ENCODE peak calls at places on chromosomes 5 and 9, in six cellular contexts. G is SK-N-SH, M is HCT116, E is neural progenitor cell, K is endodermal cell, U is mammary epithelial cell. P is an unnamed sample.

GRCh38 chr9:92191801-92192200 is 76.6 kb upstream of the SPTLC1 start:
- DNase-seq in K (no peak), M (no peak), G (peak; percentile 47), E (no peak), U (peak; percentile 23), P (no peak)

GRCh38 chr9:35972093-35972492 is 14.1 kb upstream of the OR2S2 start:
- DNase-seq in U (no peak), G (no peak), M (no peak), K (peak; percentile 88), E (peak; percentile 58), P (no peak)

GRCh38 chr5:93428868-93429267 is 152.2 kb downstream of the NR2F1-AS1 start:
- DNase-seq in U (peak; percentile 26), M (no peak), E (no peak), G (no peak), K (no peak), P (no peak)

GRCh38 chr5:169826618-169827017 is 153.7 kb downstream of the INSYN2B start:
- DNase-seq in E (no peak), U (no peak), G (no peak), M (no peak), K (peak; percentile 64), P (no peak)

GRCh38 chr5:138448070-138448469 is 9.2 kb downstream of the REEP2 start:
- DNase-seq in K (no peak), U (no peak), E (no peak), G (no peak), M (no peak), P (no peak)

GRCh38 chr5:160837749-160838593 is 14.0 kb downstream of the ATP10B start:
- DNase-seq in K (no peak), E (no peak), U (peak; percentile 92), M (no peak), G (no peak), P (no peak)

GRCh38 chr5:6712136-6712581 is 1.1 kb upstream of the TENT4A start:
- DNase-seq in G (peak; percentile 66), E (peak; percentile 75), K (peak; percentile 80), M (no peak), U (peak; percentile 51), P (peak; percentile 86)

GRCh38 chr9:104075801-104076753 is 18.0 kb upstream of the SMC2 start:
- DNase-seq in U (peak; percentile 91), K (no peak), M (no peak), E (no peak), G (no peak), P (no peak)

GRCh38 chr5:37501152-37501551 is 122.0 kb downstream of the WDR70 start:
- DNase-seq in M (no peak), G (no peak), E (no peak), K (no peak), U (no peak), P (no peak)

GRCh38 chr9:89449261-89449671 is 48.6 kb downstream of the SEMA4D start:
- DNase-seq in E (no peak), U (no peak), M (no peak), G (no peak), K (no peak), P (peak; percentile 59)

GRCh38 chr5:100647461-100648230 is 112.5 kb downstream of the FAM174A start:
- DNase-seq in G (no peak), K (no peak), E (peak; percentile 46), M (no peak), U (peak; percentile 39), P (peak; percentile 91)

DNA sequence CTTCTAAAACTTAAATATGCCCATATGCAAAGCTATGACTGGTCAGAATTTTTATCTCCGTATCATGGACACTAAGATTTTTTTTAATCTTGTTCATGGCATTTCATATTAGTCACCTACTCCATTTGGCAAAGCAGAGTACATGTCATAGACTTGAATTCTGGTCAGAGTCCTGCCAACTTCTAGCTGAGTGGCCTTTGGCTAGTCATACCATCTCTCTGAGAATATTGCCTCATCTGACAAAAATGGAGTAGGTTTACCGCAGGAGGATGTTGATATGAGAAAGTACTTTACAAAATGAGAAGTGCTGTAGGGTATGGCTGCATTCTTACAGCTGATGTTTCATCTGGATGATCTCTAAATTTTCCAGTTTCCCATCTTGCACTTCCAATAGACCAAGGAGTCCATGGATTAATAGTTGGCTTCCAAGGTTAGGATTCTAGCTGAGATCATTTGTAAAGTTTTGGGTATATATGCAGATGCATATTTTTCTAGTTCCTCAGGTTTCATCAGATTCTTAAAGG is 150.8 kb upstream of the NR3C1 start:
- DNase-seq in K (no peak), G (no peak), U (peak; percentile 97), E (no peak), M (no peak), P (no peak)
- H3K9ac ChIP-seq in K (no peak overlapping the region), G (peak overlapping the region; percentile 38), U (no peak overlapping the region), E (no peak overlapping the region), M (no peak overlapping the region), P (no peak overlapping the region)

GRCh38 chr9:21835111-21835510 is 32.7 kb downstream of the MTAP start:
- DNase-seq in U (no peak), G (no peak), E (no peak), M (no peak), K (no peak), P (no peak)
- H3K36me3 ChIP-seq in U (peaks cover 35% of the 10 kb centered on the region), G (peaks cover 59% of the 10 kb centered on the region), E (peaks cover 10% of the 10 kb centered on the region), M (peaks cover 84% of the 10 kb centered on the region), K (peaks cover 99% of the 10 kb centered on the region), P (peaks cover 19% of the 10 kb centered on the region)

GRCh38 chr5:77077821-77078176 is 9.3 kb downstream of the ZBED3 start:
- DNase-seq in K (no peak), E (no peak), G (no peak), U (no peak), M (no peak), P (no peak)
- H3K27ac ChIP-seq in K (no peak overlapping the region), E (no peak overlapping the region), G (no peak overlapping the region), U (no peak overlapping the region), M (no peak overlapping the region), P (no peak overlapping the region)

GRCh38 chr5:14213253-14213652 is 70.1 kb downstream of the TRIO start:
- DNase-seq in U (no peak), K (no peak), M (no peak), E (no peak), G (no peak), P (no peak)
- H3K9ac ChIP-seq in U (no peak overlapping the region), K (no peak overlapping the region), M (no peak overlapping the region), E (no peak overlapping the region), G (no peak overlapping the region), P (no peak overlapping the region)

DNA sequence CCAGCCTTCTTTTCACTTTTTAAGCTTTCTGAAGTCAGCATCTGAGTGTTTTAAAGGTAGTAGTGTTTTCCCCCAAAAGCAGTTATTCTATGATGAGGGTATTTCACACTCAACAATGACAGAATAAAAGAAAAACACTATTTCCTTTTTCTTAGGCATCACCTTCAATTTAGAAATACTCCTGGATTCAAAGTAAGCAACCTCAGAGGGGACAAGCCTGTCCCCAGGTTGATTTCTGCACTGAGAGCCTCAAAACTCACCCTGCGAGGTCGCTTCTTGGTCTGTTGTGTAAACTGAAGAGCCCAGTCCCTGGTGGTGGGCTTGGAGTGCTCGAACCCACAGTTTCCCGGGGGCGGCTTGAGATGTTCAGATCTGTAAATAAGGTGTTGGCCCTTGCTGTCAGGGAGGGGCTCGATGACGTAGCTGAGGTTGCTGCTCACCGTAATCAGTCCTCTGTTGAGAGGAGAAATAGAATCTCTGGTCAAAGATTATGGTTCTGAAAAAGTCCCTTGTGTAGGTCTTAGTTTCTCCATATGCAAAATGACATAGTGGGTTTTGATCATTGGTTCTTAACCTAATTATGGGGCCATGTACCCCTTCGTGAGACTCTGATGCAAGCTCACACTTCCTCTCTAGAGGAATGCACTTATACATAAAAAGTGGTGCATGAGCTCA is 55.9 kb downstream of the ADAM19 start:
- DNase-seq in U (no peak), E (no peak), G (no peak), M (no peak), K (no peak), P (no peak)
- H3K36me3 ChIP-seq in U (no peaks in the 10 kb centered on the region), E (no peaks in the 10 kb centered on the region), G (peaks cover 6% of the 10 kb centered on the region), M (peaks cover 7% of the 10 kb centered on the region), K (peaks cover 97% of the 10 kb centered on the region), P (no peaks in the 10 kb centered on the region)

DNA sequence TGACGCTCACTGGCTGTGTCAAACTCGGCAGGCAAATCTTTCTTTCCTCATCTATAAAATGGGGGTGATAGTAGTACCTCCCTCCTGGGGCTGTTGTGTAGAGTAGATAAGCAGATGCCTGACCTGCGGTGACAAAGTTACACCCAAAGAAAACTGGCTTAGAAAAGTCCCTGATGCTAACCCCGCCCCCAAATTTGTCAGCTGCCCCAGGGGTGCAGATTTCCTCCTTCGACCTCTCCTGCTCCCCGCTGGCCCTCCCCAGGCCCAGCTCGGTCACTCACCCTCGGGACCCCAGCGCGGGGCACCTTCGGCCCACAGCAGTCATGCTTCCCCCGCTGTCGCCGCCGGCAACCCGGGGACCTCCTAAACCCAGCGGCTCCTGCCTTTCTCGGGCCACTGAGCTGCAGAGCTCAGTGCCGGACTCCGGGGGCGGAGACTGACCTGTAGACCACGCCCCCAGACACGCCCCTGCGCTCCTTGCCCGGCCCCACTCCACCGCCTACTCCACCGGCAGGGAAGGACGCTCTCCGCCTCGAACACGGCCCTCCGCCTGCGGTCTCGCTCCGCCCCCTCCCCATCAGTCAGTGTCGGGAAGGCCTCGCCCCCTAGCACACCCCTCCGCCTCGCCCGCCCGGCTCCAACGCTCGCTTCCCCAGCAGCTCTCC is 7.4 kb downstream of the SH2D3C start:
- DNase-seq in U (peak; percentile 97), K (peak; percentile 100), M (peak; percentile 95), G (peak; percentile 99), E (peak; percentile 99), P (peak; percentile 100)
- H3K27ac ChIP-seq in U (no peak overlapping the region), K (no peak overlapping the region), M (peak overlapping the region; percentile 34), G (no peak overlapping the region), E (no peak overlapping the region), P (peak overlapping the region; percentile 47)